ENCODE peak calls at places on chromosomes 13 and 19, in nine cellular contexts. K is NCI-H774; X is foreskin fibroblast; B is NCI-H2171 treated with DMSO at 0.1 percent for 48 hours; L is activated effector memory CD4-positive, alpha-beta T cell treated with Interleukin-2 at 50 U/mL for 16 hours; V is PC-3; H is uterus; Z is heart right ventricle; F is CD4-positive, alpha-beta T cell. W is an unnamed sample.

GRCh38 chr13:97335488-97336134 is 98.4 kb upstream of the RAP2A start:
- DNase-seq in K (no peak), X (no peak), B (no peak), L (no peak), V (no peak), H (no peak), Z (no peak), F (no peak), W (no peak)

GRCh38 chr13:30364876-30365275 is 57.4 kb upstream of the UBE2L5 start:
- DNase-seq in K (no peak), X (peak), B (no peak), L (no peak), V (no peak), H (no peak), Z (no peak), F (no peak), W (no peak)

GRCh38 chr19:46975918-46976782 is 43.5 kb upstream of the NPAS1 start:
- DNase-seq in K (no peak), X (peak), B (no peak), L (no peak), V (peak), H (peak), Z (peak), F (no peak), W (no peak)

GRCh38 chr13:114148521-114148855 is 16.1 kb upstream of the RASA3 start:
- DNase-seq in K (peak), X (no peak), B (peak), L (peak), V (no peak), H (no peak), Z (no peak), F (peak), W (peak)

GRCh38 chr19:12867120-12868099 is 13.8 kb downstream of the DNASE2 start:
- DNase-seq in K (no peak), X (peak), B (no peak), L (peak), V (no peak), H (peak), Z (peak), F (peak), W (peak)

GRCh38 chr13:100954430-100955361 is 280.1 kb upstream of the TMTC4 start:
- DNase-seq in K (no peak), X (no peak), B (peak), L (no peak), V (no peak), H (no peak), Z (no peak), F (no peak), W (no peak)

GRCh38 chr13:33213797-33214196 is 71.8 kb downstream of the STARD13 start:
- DNase-seq in K (no peak), X (no peak), B (no peak), L (no peak), V (no peak), H (no peak), Z (no peak), F (no peak), W (no peak)

GRCh38 chr19:33988601-33989000 is 183.7 kb upstream of the LSM14A start:
- DNase-seq in K (no peak), X (no peak), B (no peak), L (no peak), V (no peak), H (no peak), Z (no peak), F (no peak), W (no peak)

GRCh38 chr13:50392977-50393376 is 377.7 kb downstream of the KCNRG start:
- DNase-seq in K (no peak), X (peak), B (no peak), L (no peak), V (no peak), H (no peak), Z (no peak), F (no peak), W (no peak)

GRCh38 chr13:38630780-38631179 is 56.1 kb upstream of the FREM2 start:
- DNase-seq in K (no peak), X (peak), B (no peak), L (no peak), V (no peak), H (no peak), Z (no peak), F (no peak), W (no peak)

GRCh38 chr13:40341086-40341471 is 325.4 kb downstream of the FOXO1 start:
- DNase-seq in K (no peak), X (no peak), B (no peak), L (no peak), V (no peak), H (no peak), Z (no peak), F (no peak), W (no peak)

GRCh38 chr13:104823071-104823470 is 1712.4 kb downstream of the EFNB2 start:
- DNase-seq in K (no peak), X (no peak), B (peak), L (no peak), V (no peak), H (no peak), Z (no peak), F (no peak), W (no peak)